ENCODE peak calls at places on chromosomes 7 and 10, in five cellular contexts. X is astrocyte of the spinal cord, J is suprapubic skin, Y is brain microvascular endothelial cell, M is tibial artery. H is an unnamed sample.

GRCh38 chr10:110651044-110651958 is 7.2 kb downstream of the RBM20 start:
- DNase-seq in Y (peak; percentile 92), X (peak; percentile 84), M (peak; percentile 65), J (no peak), H (peak; percentile 44)

GRCh38 chr7:8197994-8198698 is 63.8 kb downstream of the ICA1 start:
- DNase-seq in Y (no peak), M (no peak), X (no peak), J (no peak), H (no peak)

GRCh38 chr10:17512341-17513001 is 58.1 kb upstream of the ST8SIA6 start:
- DNase-seq in X (peak; percentile 98), J (no peak), M (no peak), Y (peak; percentile 99), H (peak; percentile 95)

GRCh38 chr7:51351661-51352060 is 35.1 kb upstream of the COBL start:
- DNase-seq in Y (peak; percentile 66), M (no peak), J (no peak), X (peak; percentile 4), H (peak; percentile 49)

GRCh38 chr7:50577569-50577968 is 12.4 kb upstream of the DDC start:
- DNase-seq in M (no peak), X (no peak), J (no peak), Y (no peak), H (no peak)

GRCh38 chr7:111982804-111983203 is 223.4 kb downstream of the DOCK4 start:
- DNase-seq in J (no peak), M (no peak), Y (peak; percentile 53), X (peak; percentile 62), H (peak; percentile 66)

GRCh38 chr7:89029864-89030263 is 234.3 kb upstream of the TEX47 start:
- DNase-seq in X (peak; percentile 76), M (no peak), Y (peak; percentile 4), J (no peak), H (no peak)

GRCh38 chr10:24920907-24921881 is 31.2 kb downstream of the PRTFDC1 start:
- DNase-seq in J (peak; percentile 72), X (peak; percentile 97), Y (peak; percentile 97), M (peak; percentile 77), H (peak; percentile 97)

GRCh38 chr7:98110249-98111022 is 3.8 kb downstream of the LMTK2 start:
- DNase-seq in J (no peak), M (no peak), Y (peak; percentile 19), X (no peak), H (peak; percentile 70)

GRCh38 chr7:84746347-84746746 is 440.5 kb downstream of the SEMA3D start:
- DNase-seq in Y (peak; percentile 52), X (no peak), J (no peak), M (no peak), H (peak; percentile 82)

GRCh38 chr7:3194501-3195141 is 106.4 kb upstream of the SDK1 start:
- DNase-seq in J (no peak), Y (peak; percentile 97), M (no peak), X (peak; percentile 98), H (peak; percentile 83)

GRCh38 chr10:135601-136464 is 578 bp downstream of the ZMYND11 start:
- DNase-seq in Y (peak; percentile 51), X (peak; percentile 64), M (peak; percentile 85), J (peak; percentile 81), H (peak; percentile 57)

GRCh38 chr10:62870866-62871265 is 54.7 kb upstream of the EGR2 start:
- DNase-seq in Y (no peak), J (no peak), M (no peak), X (no peak), H (no peak)

GRCh38 chr10:68402271-68402670 is 4.8 kb downstream of the RUFY2 start:
- DNase-seq in J (no peak), Y (peak; percentile 62), X (no peak), M (no peak), H (peak; percentile 47)

GRCh38 chr10:68408898-68409518 is 1.9 kb upstream of the RUFY2 start:
- DNase-seq in M (no peak), X (no peak), Y (no peak), J (no peak), H (no peak)

GRCh38 chr10:68406111-68406814 is 814 bp downstream of the RUFY2 start:
- DNase-seq in X (peak; percentile 66), M (no peak), Y (peak; percentile 73), J (no peak), H (peak; percentile 73)

GRCh38 chr10:68403701-68404100 is 3.4 kb downstream of the RUFY2 start:
- DNase-seq in M (no peak), J (no peak), X (no peak), Y (no peak), H (no peak)

GRCh38 chr10:68406815-68407585 is at the start of gene RUFY2:
- DNase-seq in M (peak; percentile 88), Y (peak; percentile 59), X (peak; percentile 79), J (peak; percentile 89), H (peak; percentile 76)
- TF ChIP-seq CTCF in M (peak; percentile 57), Y (peak; percentile 48), X (peak; percentile 42), J (peak; percentile 93), H (peak; percentile 7)

GRCh38 chr7:121752706-121753105 is 120.3 kb upstream of the PTPRZ1 start:
- DNase-seq in X (peak; percentile 15), Y (no peak), M (no peak), J (no peak), H (peak; percentile 43)
- TF ChIP-seq CTCF in X (peak; percentile 45), Y (peak; percentile 59), M (no peak), J (no peak), H (peak; percentile 32)

GRCh38 chr10:49365675-49366415 is 30.0 kb downstream of the DRGX start:
- DNase-seq in J (no peak), M (no peak), X (no peak), Y (no peak), H (no peak)
- TF ChIP-seq CTCF in J (no peak), M (no peak), X (no peak), Y (no peak), H (no peak)

DNA sequence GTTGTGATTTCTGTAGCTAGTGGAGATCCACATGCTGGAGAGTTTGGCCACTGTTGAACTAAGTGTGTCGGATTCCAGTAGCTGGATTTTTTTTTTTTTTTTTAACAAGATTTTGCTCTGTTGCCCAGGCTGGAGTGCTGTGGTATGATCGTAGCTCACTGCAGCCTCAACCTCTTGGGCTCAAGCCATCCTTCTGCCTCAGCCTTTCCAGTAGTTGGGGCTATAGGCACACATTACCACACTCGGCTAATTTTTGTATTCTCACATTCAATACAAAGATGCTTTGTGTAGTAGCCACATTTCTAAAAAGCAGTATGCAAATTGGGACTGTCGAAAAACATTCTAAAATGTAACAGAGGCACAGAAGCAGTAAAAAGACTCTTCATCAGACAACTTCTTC is 63.5 kb downstream of the RABGEF1 start:
- DNase-seq in J (no peak), Y (no peak), X (peak; percentile 13), M (no peak), H (peak; percentile 13)
- TF ChIP-seq CTCF in J (no peak), Y (peak; percentile 4), X (no peak), M (no peak), H (no peak)

GRCh38 chr7:130895006-130895750 is 161.2 kb upstream of the KLF14 start:
- DNase-seq in M (no peak), Y (no peak), J (no peak), X (no peak), H (no peak)

GRCh38 chr7:130894146-130895005 is 160.4 kb upstream of the KLF14 start:
- DNase-seq in J (peak; percentile 84), X (peak; percentile 87), Y (no peak), M (peak; percentile 89), H (peak; percentile 61)

GRCh38 chr7:130897515-130898419 is 163.8 kb upstream of the KLF14 start:
- DNase-seq in J (no peak), M (no peak), Y (no peak), X (no peak), H (no peak)

GRCh38 chr7:130896898-130897514 is 163.0 kb upstream of the KLF14 start:
- DNase-seq in J (no peak), Y (no peak), X (peak; percentile 84), M (no peak), H (peak; percentile 85)

GRCh38 chr7:130896051-130896881 is 162.3 kb upstream of the KLF14 start:
- DNase-seq in X (no peak), M (no peak), J (no peak), Y (no peak), H (peak; percentile 62)
- TF ChIP-seq CTCF in X (peak; percentile 68), M (no peak), J (no peak), Y (peak; percentile 78), H (peak; percentile 60)